ENCODE peak calls at places on chromosomes 3 and 15, in ten cellular contexts. D is mesothelial cell of epicardium, E is A673, F is adrenal gland, G is epithelial cell of proximal tubule, H is stomach, T is tibial artery, Y is AG09309, L is fibroblast of lung, V is Peyer's patch. B is an unnamed sample.

GRCh38 chr3:18725668-18726407 is 300.7 kb upstream of the SATB1 start:
- DNase-seq in G (no peak), H (no peak), E (no peak), F (no peak), T (no peak), L (no peak), V (peak; percentile 49), Y (no peak), D (no peak), B (no peak)

GRCh38 chr15:79339588-79340314 is 28.8 kb downstream of the TMED3 start:
- DNase-seq in F (no peak), L (peak; percentile 50), T (no peak), G (no peak), H (no peak), D (no peak), E (peak; percentile 58), V (no peak), Y (peak; percentile 31), B (no peak)

GRCh38 chr15:95259513-95259912 is 1028.2 kb downstream of the MCTP2 start:
- DNase-seq in H (peak; percentile 75), Y (no peak), G (no peak), F (peak; percentile 69), D (peak; percentile 75), L (peak; percentile 72), E (peak; percentile 89), T (peak; percentile 72), V (peak; percentile 71), B (peak; percentile 82)

GRCh38 chr3:105539897-105540296 is 173.2 kb downstream of the ALCAM start:
- DNase-seq in Y (no peak), T (no peak), E (no peak), L (peak; percentile 44), F (no peak), D (no peak), V (no peak), H (no peak), G (no peak), B (no peak)

GRCh38 chr15:99618941-99619411 is 53.2 kb downstream of the MEF2A start:
- DNase-seq in T (no peak), E (no peak), L (peak; percentile 65), Y (no peak), F (no peak), V (no peak), G (no peak), H (no peak), D (no peak), B (no peak)

GRCh38 chr3:194623449-194624290 is 9.5 kb downstream of the TMEM44 start:
- DNase-seq in H (no peak), E (no peak), D (no peak), G (no peak), V (no peak), T (no peak), Y (no peak), L (no peak), F (no peak), B (no peak)

GRCh38 chr15:26449296-26449695 is 323.6 kb downstream of the GABRB3 start:
- DNase-seq in T (no peak), F (no peak), L (peak; percentile 85), Y (no peak), E (no peak), V (no peak), G (no peak), D (no peak), H (no peak), B (no peak)

GRCh38 chr15:70264014-70264492 is 166.3 kb upstream of the TLE3 start:
- DNase-seq in V (no peak), F (no peak), H (no peak), D (no peak), L (peak; percentile 84), G (no peak), T (no peak), E (no peak), Y (no peak), B (peak; percentile 82)

GRCh38 chr3:177596822-177597271 is 399.6 kb upstream of the TBL1XR1 start:
- DNase-seq in E (no peak), H (no peak), L (peak; percentile 67), T (no peak), G (peak; percentile 72), Y (no peak), D (no peak), F (no peak), V (no peak), B (no peak)

GRCh38 chr3:149567307-149567861 is 90.4 kb downstream of the WWTR1 start:
- DNase-seq in F (no peak), Y (no peak), H (no peak), D (no peak), V (no peak), E (no peak), L (no peak), G (no peak), T (no peak), B (no peak)

GRCh38 chr3:111936967-111937366 is 41.9 kb upstream of the ABHD10 start:
- DNase-seq in T (no peak), F (no peak), E (no peak), D (no peak), Y (no peak), H (no peak), G (no peak), V (no peak), L (peak; percentile 63), B (no peak)

GRCh38 chr3:30668051-30668609 is 61.7 kb downstream of the TGFBR2 start:
- DNase-seq in E (peak; percentile 36), V (no peak), T (no peak), H (no peak), F (no peak), L (no peak), Y (no peak), D (no peak), G (no peak), B (no peak)

GRCh38 chr3:535566-536416 is 339.2 kb downstream of the CHL1 start:
- DNase-seq in V (no peak), F (no peak), T (no peak), E (peak; percentile 19), Y (no peak), H (no peak), G (no peak), L (peak; percentile 10), D (no peak), B (peak; percentile 16)
- TF ChIP-seq CTCF in V (no peak), F (no peak), T (no peak), E (no peak), Y (no peak), H (no peak), G (peak; percentile 38), L (peak; percentile 21), D (no peak), B (no peak)

GRCh38 chr3:119420196-119420595 is 43.2 kb downstream of the TMEM39A start:
- DNase-seq in L (no peak), V (no peak), E (peak; percentile 23), H (no peak), G (no peak), T (no peak), F (no peak), Y (no peak), D (no peak), B (no peak)
- TF ChIP-seq CTCF in L (peak; percentile 21), V (no peak), E (peak; percentile 51), H (no peak), G (peak; percentile 31), T (no peak), F (no peak), Y (no peak), D (no peak), B (no peak)

DNA sequence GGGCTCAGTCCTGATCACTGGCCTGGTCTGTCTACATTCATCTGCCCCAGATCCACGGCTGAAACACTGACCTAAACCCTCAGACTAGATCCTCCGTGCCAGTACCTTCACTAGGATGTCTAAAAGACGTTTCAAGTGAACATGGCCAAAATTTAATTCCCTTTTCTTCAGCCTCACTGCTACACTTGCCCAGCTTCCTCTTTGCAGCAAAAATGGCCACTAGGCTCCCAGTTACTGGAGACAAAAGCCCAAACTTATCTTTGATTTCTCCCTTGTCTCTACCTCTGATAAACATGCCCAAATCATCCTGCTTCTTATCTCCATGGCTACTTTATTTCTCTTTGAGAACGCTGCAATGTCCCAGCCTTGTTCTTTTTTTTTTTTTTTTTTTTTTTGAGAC is 1.6 kb downstream of the RASSF1 start:
- DNase-seq in L (no peak), G (no peak), T (no peak), H (no peak), F (no peak), D (no peak), Y (no peak), E (no peak), V (no peak), B (no peak)
- TF ChIP-seq CTCF in L (no peak), G (no peak), T (no peak), H (no peak), F (no peak), D (no peak), Y (no peak), E (no peak), V (no peak), B (no peak)

GRCh38 chr3:142676151-142676550 is 47.7 kb upstream of the TRPC1 start:
- DNase-seq in E (no peak), Y (no peak), L (no peak), F (no peak), H (no peak), V (no peak), D (no peak), G (no peak), T (no peak), B (no peak)

DNA sequence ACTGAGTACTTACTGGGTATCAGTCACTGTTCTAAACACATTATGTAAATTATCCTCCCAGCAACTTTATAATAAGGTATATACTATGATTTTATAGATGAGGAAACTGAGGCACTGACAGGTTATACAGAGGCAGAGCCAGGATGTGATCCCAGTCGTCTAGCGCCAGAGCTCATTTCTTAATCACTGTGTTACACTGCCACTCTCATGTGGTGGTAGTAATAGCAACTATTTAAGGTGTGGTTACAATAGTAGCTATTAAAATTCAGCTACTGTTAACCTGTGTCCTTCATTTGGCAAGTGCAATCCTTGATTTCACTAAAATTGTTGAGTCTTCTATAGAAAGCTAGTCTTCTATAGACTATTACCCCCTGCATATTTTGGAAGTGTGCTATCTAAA is 43.1 kb upstream of the TRPC1 start:
- DNase-seq in L (no peak), T (no peak), E (no peak), D (no peak), G (no peak), V (no peak), Y (no peak), F (no peak), H (no peak), B (no peak)
- TF ChIP-seq CTCF in L (no peak), T (no peak), E (peak; percentile 27), D (no peak), G (peak; percentile 56), V (peak; percentile 58), Y (no peak), F (no peak), H (no peak), B (no peak)

DNA sequence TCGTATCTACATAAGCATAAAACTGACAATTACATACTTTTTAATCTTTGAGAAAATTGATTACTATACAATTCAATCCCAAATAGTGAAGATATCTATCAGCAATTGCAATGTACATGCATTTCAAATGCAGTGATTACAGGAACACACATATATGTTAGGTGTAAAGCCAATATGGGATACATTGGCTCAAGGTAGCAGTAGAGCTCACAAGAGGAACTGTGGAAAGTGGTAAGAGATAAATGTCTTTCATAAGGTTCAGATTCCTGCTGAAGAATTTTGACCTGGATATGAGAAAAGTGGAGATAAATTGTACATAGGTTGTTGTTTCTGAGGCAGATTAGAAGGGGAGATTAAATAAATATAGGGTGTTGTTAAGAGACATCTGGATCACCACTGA is 1280.5 kb downstream of the OTOL1 start:
- DNase-seq in G (no peak), Y (no peak), F (no peak), L (no peak), D (no peak), H (no peak), V (no peak), E (peak; percentile 68), T (no peak), B (no peak)
- TF ChIP-seq CTCF in G (no peak), Y (no peak), F (no peak), L (peak; percentile 24), D (no peak), H (no peak), V (peak; percentile 27), E (peak; percentile 68), T (no peak), B (no peak)

B was measured in uterus.